ENCODE peak calls at places on chromosome 21, in ten cellular contexts. T is T-cell; N is stimulated activated CD8-positive, alpha-beta memory T cell treated with anti-CD3 and anti-CD28 coated beads, Interleukin-4, amount 100 ng/mL, for 4 hours; F is pancreas; U is fibroblast of mammary gland; M is iris pigment epithelial cell; B is AG08395; L is body of pancreas; Z is putamen; S is tibial nerve. E is an unnamed sample.

GRCh38 chr21:32248616-32249550 is 30.0 kb downstream of the MIS18A start:
- DNase-seq in S (no peak), M (no peak), N (no peak), B (no peak), Z (no peak), F (no peak), U (no peak), T (no peak), L (no peak), E (no peak)

GRCh38 chr21:36723371-36723881 is 24.5 kb downstream of the SIM2 start:
- DNase-seq in B (no peak), T (no peak), Z (no peak), L (no peak), S (no peak), M (no peak), F (no peak), N (no peak), U (no peak), E (no peak)

GRCh38 chr21:35398366-35398982 is 349.4 kb upstream of the RUNX1 start:
- DNase-seq in S (no peak), Z (no peak), U (no peak), B (no peak), M (peak; percentile 47), L (no peak), F (no peak), N (no peak), T (no peak), E (no peak)

GRCh38 chr21:46111193-46111571 is 13.3 kb downstream of the COL6A2 start:
- DNase-seq in T (no peak), U (no peak), F (no peak), L (no peak), Z (no peak), B (no peak), M (no peak), S (peak; percentile 11), N (no peak), E (peak; percentile 2)

GRCh38 chr21:45302082-45303061 is 14.7 kb upstream of the POFUT2 start:
- DNase-seq in S (peak; percentile 64), Z (no peak), U (peak; percentile 65), F (no peak), B (no peak), T (peak; percentile 30), L (no peak), N (no peak), M (peak; percentile 72), E (no peak)

GRCh38 chr21:31184462-31184861 is 146.2 kb upstream of the KRTAP19-8 start:
- DNase-seq in N (peak; percentile 44), U (no peak), B (no peak), S (no peak), M (no peak), T (peak; percentile 34), L (no peak), Z (no peak), F (no peak), E (no peak)

GRCh38 chr21:36917487-36918158 is 48.8 kb downstream of the HLCS start:
- DNase-seq in S (no peak), N (no peak), M (peak; percentile 70), T (no peak), U (peak; percentile 59), B (peak; percentile 21), F (no peak), L (peak; percentile 82), Z (no peak), E (peak; percentile 49)

GRCh38 chr21:26060335-26061115 is 110.0 kb downstream of the APP start:
- DNase-seq in N (no peak), Z (no peak), L (no peak), U (no peak), M (no peak), F (no peak), B (no peak), S (no peak), T (no peak), E (no peak)

GRCh38 chr21:25350056-25350455 is 257.2 kb downstream of the MRPL39 start:
- DNase-seq in N (no peak), Z (no peak), S (no peak), T (no peak), L (peak; percentile 22), M (peak; percentile 59), B (peak; percentile 48), U (peak; percentile 66), F (peak; percentile 25), E (no peak)

GRCh38 chr21:35203093-35204021 is 154.3 kb upstream of the RUNX1 start:
- DNase-seq in U (peak; percentile 92), L (no peak), Z (no peak), F (no peak), T (no peak), N (no peak), M (peak; percentile 95), B (peak; percentile 50), S (no peak), E (no peak)

GRCh38 chr21:28207776-28208175 is 784.9 kb downstream of the LTN1 start:
- DNase-seq in S (no peak), N (no peak), B (peak; percentile 78), M (peak; percentile 57), Z (no peak), U (peak; percentile 85), L (no peak), F (no peak), T (no peak), E (no peak)

GRCh38 chr21:24941316-24942185 is 665.7 kb downstream of the MRPL39 start:
- DNase-seq in Z (no peak), F (no peak), N (no peak), L (no peak), U (no peak), T (no peak), B (no peak), M (peak; percentile 0), S (no peak), E (peak; percentile 70)

GRCh38 chr21:14542638-14543037 is 3.5 kb downstream of the SAMSN1 start:
- DNase-seq in M (no peak), S (no peak), Z (no peak), B (no peak), U (no peak), F (no peak), T (no peak), N (no peak), L (no peak), E (no peak)

GRCh38 chr21:31248598-31248997 is 95.5 kb downstream of the TIAM1 start:
- DNase-seq in T (no peak), M (peak; percentile 73), F (no peak), U (peak; percentile 66), B (no peak), Z (no peak), N (no peak), S (no peak), L (no peak), E (no peak)

GRCh38 chr21:35234725-35235124 is 185.6 kb upstream of the RUNX1 start:
- DNase-seq in T (no peak), N (no peak), F (no peak), U (no peak), Z (no peak), B (peak; percentile 54), S (no peak), L (no peak), M (peak; percentile 26), E (no peak)

GRCh38 chr21:46545363-46545762 is 59.5 kb downstream of the S100B start:
- DNase-seq in L (no peak), T (no peak), M (no peak), U (no peak), N (no peak), S (no peak), Z (no peak), B (no peak), F (no peak), E (no peak)

GRCh38 chr21:16879479-16879878 is 633.4 kb upstream of the CXADR start:
- DNase-seq in Z (no peak), B (no peak), U (no peak), L (no peak), S (no peak), T (no peak), N (no peak), M (no peak), F (no peak), E (no peak)

GRCh38 chr21:32306021-32306780 is 7.5 kb downstream of the MRAP start:
- DNase-seq in U (no peak), Z (peak; percentile 94), N (no peak), B (no peak), M (peak; percentile 21), F (no peak), S (no peak), T (no peak), L (no peak), E (no peak)

GRCh38 chr21:15667010-15667409 is 62.8 kb upstream of the USP25 start:
- DNase-seq in F (no peak), Z (no peak), U (peak; percentile 80), L (no peak), N (no peak), M (peak; percentile 83), T (no peak), S (no peak), B (peak; percentile 61), E (no peak)

GRCh38 chr21:39385299-39386145 is 36.6 kb upstream of the HMGN1 start:
- DNase-seq in Z (peak; percentile 84), L (peak; percentile 97), B (peak; percentile 89), N (no peak), T (peak; percentile 13), U (peak; percentile 72), S (peak; percentile 38), F (peak; percentile 96), M (peak; percentile 79), E (peak; percentile 51)

GRCh38 chr21:38787461-38788274 is 18.1 kb upstream of the ETS2 start:
- DNase-seq in N (no peak), F (peak; percentile 81), Z (no peak), M (peak; percentile 74), U (peak; percentile 84), L (peak; percentile 94), S (no peak), T (no peak), B (no peak), E (peak; percentile 83)

GRCh38 chr21:42063206-42063577 is 7.9 kb upstream of the UMODL1 start:
- DNase-seq in F (no peak), M (no peak), N (no peak), B (no peak), S (no peak), L (peak; percentile 43), T (peak; percentile 25), U (no peak), Z (no peak), E (no peak)

GRCh38 chr21:14361958-14362357 is 21.0 kb downstream of the HSPA13 start:
- DNase-seq in S (no peak), M (peak; percentile 58), B (no peak), L (no peak), U (peak; percentile 77), Z (no peak), N (no peak), T (no peak), F (no peak), E (peak; percentile 37)

GRCh38 chr21:29155118-29155932 is 24.9 kb downstream of the MAP3K7CL start:
- DNase-seq in S (peak; percentile 23), T (no peak), U (peak; percentile 78), B (peak; percentile 65), L (peak; percentile 23), F (peak; percentile 27), Z (peak; percentile 27), N (no peak), M (peak; percentile 80), E (peak; percentile 68)

GRCh38 chr21:44833663-44834062 is 15.8 kb upstream of the SUMO3 start:
- DNase-seq in F (no peak), B (no peak), Z (no peak), M (no peak), U (no peak), L (no peak), T (no peak), N (no peak), S (no peak), E (no peak)

GRCh38 chr21:42378418-42378817 is 12.1 kb upstream of the TFF1 start:
- DNase-seq in M (no peak), L (no peak), B (no peak), S (no peak), U (no peak), T (no peak), N (no peak), Z (no peak), F (no peak), E (no peak)

GRCh38 chr21:42336065-42336464 is 14.7 kb downstream of the TFF2 start:
- DNase-seq in N (no peak), B (no peak), Z (no peak), M (peak; percentile 24), T (no peak), F (no peak), U (no peak), S (no peak), L (no peak), E (no peak)

GRCh38 chr21:32334980-32335471 is 36.4 kb downstream of the MRAP start:
- DNase-seq in Z (peak; percentile 86), S (no peak), U (no peak), N (no peak), L (no peak), M (peak; percentile 17), F (no peak), B (peak; percentile 73), T (no peak), E (no peak)

E was measured in prostate gland.